ENCODE peak calls at places on chromosomes 13 and 19, in nine cellular contexts. One of them, this sample, is unnamed.

GRCh38 chr13:113654591-113655357 is 3.2 kb downstream of the ATP4B start:
- DNase-seq in B cell: no peak
- DNase-seq in A673: no peak
- DNase-seq in spleen: peak
- DNase-seq in colonic mucosa: no peak
- DNase-seq in adrenal gland: no peak
- DNase-seq in cardiac fibroblast: no peak
- DNase-seq in cardiac muscle cell: no peak
- DNase-seq in GM23338: no peak
- DNase-seq in this sample: no peak

GRCh38 chr19:50331187-50332013 is 2.2 kb upstream of the KCNC3 start:
- DNase-seq in B cell: no peak
- DNase-seq in A673: no peak
- DNase-seq in spleen: peak
- DNase-seq in colonic mucosa: no peak
- DNase-seq in adrenal gland: no peak
- DNase-seq in cardiac fibroblast: no peak
- DNase-seq in cardiac muscle cell: no peak
- DNase-seq in GM23338: peak
- DNase-seq in this sample: no peak

GRCh38 chr19:7888145-7888825 is at the start of gene LRRC8E:
- DNase-seq in B cell: no peak
- DNase-seq in A673: peak
- DNase-seq in spleen: no peak
- DNase-seq in colonic mucosa: peak
- DNase-seq in adrenal gland: peak
- DNase-seq in cardiac fibroblast: peak
- DNase-seq in cardiac muscle cell: peak
- DNase-seq in GM23338: peak
- DNase-seq in this sample: no peak

GRCh38 chr19:3293560-3293959 is 69.1 kb downstream of the CELF5 start:
- DNase-seq in B cell: no peak
- DNase-seq in A673: no peak
- DNase-seq in spleen: no peak
- DNase-seq in colonic mucosa: no peak
- DNase-seq in adrenal gland: no peak
- DNase-seq in cardiac fibroblast: no peak
- DNase-seq in cardiac muscle cell: no peak
- DNase-seq in GM23338: no peak
- DNase-seq in this sample: no peak

GRCh38 chr19:14433454-14434156 is 499 bp downstream of the PKN1 start:
- DNase-seq in B cell: peak
- DNase-seq in A673: no peak
- DNase-seq in spleen: peak
- DNase-seq in colonic mucosa: peak
- DNase-seq in adrenal gland: peak
- DNase-seq in cardiac fibroblast: no peak
- DNase-seq in cardiac muscle cell: no peak
- DNase-seq in GM23338: peak
- DNase-seq in this sample: no peak

GRCh38 chr19:35715981-35716734 is 1.6 kb upstream of the KMT2B start:
- DNase-seq in B cell: no peak
- DNase-seq in A673: no peak
- DNase-seq in spleen: peak
- DNase-seq in colonic mucosa: peak
- DNase-seq in adrenal gland: peak
- DNase-seq in cardiac fibroblast: no peak
- DNase-seq in cardiac muscle cell: peak
- DNase-seq in GM23338: peak
- DNase-seq in this sample: no peak

GRCh38 chr13:108266316-108266936 is 3.1 kb upstream of the TNFSF13B start:
- DNase-seq in B cell: no peak
- DNase-seq in A673: peak
- DNase-seq in spleen: peak
- DNase-seq in colonic mucosa: no peak
- DNase-seq in adrenal gland: no peak
- DNase-seq in cardiac fibroblast: no peak
- DNase-seq in cardiac muscle cell: no peak
- DNase-seq in GM23338: no peak
- DNase-seq in this sample: no peak

GRCh38 chr19:15120135-15121026 is 13.2 kb downstream of the SYDE1 start:
- DNase-seq in B cell: no peak
- DNase-seq in A673: no peak
- DNase-seq in spleen: no peak
- DNase-seq in colonic mucosa: no peak
- DNase-seq in adrenal gland: no peak
- DNase-seq in cardiac fibroblast: no peak
- DNase-seq in cardiac muscle cell: no peak
- DNase-seq in GM23338: peak
- DNase-seq in this sample: no peak

GRCh38 chr13:30805132-30805537 is 69.8 kb downstream of the ALOX5AP start:
- DNase-seq in B cell: no peak
- DNase-seq in A673: no peak
- DNase-seq in spleen: no peak
- DNase-seq in colonic mucosa: no peak
- DNase-seq in adrenal gland: no peak
- DNase-seq in cardiac fibroblast: no peak
- DNase-seq in cardiac muscle cell: no peak
- DNase-seq in GM23338: no peak
- DNase-seq in this sample: no peak

GRCh38 chr19:45879971-45880370 is 6.0 kb downstream of the IRF2BP1 start:
- DNase-seq in B cell: no peak
- DNase-seq in A673: no peak
- DNase-seq in spleen: no peak
- DNase-seq in colonic mucosa: no peak
- DNase-seq in adrenal gland: no peak
- DNase-seq in cardiac fibroblast: no peak
- DNase-seq in cardiac muscle cell: no peak
- DNase-seq in GM23338: no peak
- DNase-seq in this sample: no peak

GRCh38 chr13:79423801-79424642 is 18.0 kb upstream of the RBM26 start:
- DNase-seq in B cell: no peak
- DNase-seq in A673: peak
- DNase-seq in spleen: no peak
- DNase-seq in colonic mucosa: no peak
- DNase-seq in adrenal gland: no peak
- DNase-seq in cardiac fibroblast: peak
- DNase-seq in cardiac muscle cell: peak
- DNase-seq in GM23338: peak
- DNase-seq in this sample: no peak

GRCh38 chr19:42563352-42564210 is 31.1 kb downstream of the CEACAM8 start:
- DNase-seq in B cell: no peak
- DNase-seq in A673: peak
- DNase-seq in spleen: no peak
- DNase-seq in colonic mucosa: peak
- DNase-seq in adrenal gland: peak
- DNase-seq in cardiac fibroblast: peak
- DNase-seq in cardiac muscle cell: peak
- DNase-seq in GM23338: peak
- DNase-seq in this sample: no peak

GRCh38 chr13:30429721-30430694 is 7.7 kb downstream of the UBE2L5 start:
- DNase-seq in B cell: no peak
- DNase-seq in A673: peak
- DNase-seq in spleen: no peak
- DNase-seq in colonic mucosa: no peak
- DNase-seq in adrenal gland: peak
- DNase-seq in cardiac fibroblast: peak
- DNase-seq in cardiac muscle cell: no peak
- DNase-seq in GM23338: no peak
- DNase-seq in this sample: peak

GRCh38 chr19:46351241-46352041 is 4.6 kb downstream of the PPP5C start:
- DNase-seq in B cell: no peak
- DNase-seq in A673: peak
- DNase-seq in spleen: no peak
- DNase-seq in colonic mucosa: peak
- DNase-seq in adrenal gland: peak
- DNase-seq in cardiac fibroblast: peak
- DNase-seq in cardiac muscle cell: no peak
- DNase-seq in GM23338: peak
- DNase-seq in this sample: no peak

GRCh38 chr19:10503002-10503789 is at the start of gene KEAP1:
- DNase-seq in B cell: no peak
- DNase-seq in A673: no peak
- DNase-seq in spleen: no peak
- DNase-seq in colonic mucosa: peak
- DNase-seq in adrenal gland: peak
- DNase-seq in cardiac fibroblast: peak
- DNase-seq in cardiac muscle cell: no peak
- DNase-seq in GM23338: peak
- DNase-seq in this sample: no peak

GRCh38 chr19:49336482-49337266 is 1.5 kb downstream of the CD37 start:
- DNase-seq in B cell: no peak
- DNase-seq in A673: no peak
- DNase-seq in spleen: peak
- DNase-seq in colonic mucosa: no peak
- DNase-seq in adrenal gland: no peak
- DNase-seq in cardiac fibroblast: no peak
- DNase-seq in cardiac muscle cell: no peak
- DNase-seq in GM23338: no peak
- DNase-seq in this sample: no peak

GRCh38 chr19:55452381-55453325 is 8.8 kb downstream of the ISOC2 start:
- DNase-seq in B cell: no peak
- DNase-seq in A673: peak
- DNase-seq in spleen: no peak
- DNase-seq in colonic mucosa: peak
- DNase-seq in adrenal gland: peak
- DNase-seq in cardiac fibroblast: peak
- DNase-seq in cardiac muscle cell: peak
- DNase-seq in GM23338: peak
- DNase-seq in this sample: no peak

GRCh38 chr13:99196466-99197256 is 4.0 kb upstream of the UBAC2 start:
- DNase-seq in B cell: no peak
- DNase-seq in A673: no peak
- DNase-seq in spleen: no peak
- DNase-seq in colonic mucosa: peak
- DNase-seq in adrenal gland: no peak
- DNase-seq in cardiac fibroblast: no peak
- DNase-seq in cardiac muscle cell: no peak
- DNase-seq in GM23338: no peak
- DNase-seq in this sample: no peak
- TF ChIP-seq CTCF in B cell: peak
- TF ChIP-seq CTCF in A673: peak
- TF ChIP-seq CTCF in spleen: peak
- TF ChIP-seq CTCF in colonic mucosa: peak
- TF ChIP-seq CTCF in adrenal gland: no peak
- TF ChIP-seq CTCF in cardiac fibroblast: no peak
- TF ChIP-seq CTCF in cardiac muscle cell: peak
- TF ChIP-seq CTCF in GM23338: peak
- TF ChIP-seq CTCF in this sample: peak

DNA sequence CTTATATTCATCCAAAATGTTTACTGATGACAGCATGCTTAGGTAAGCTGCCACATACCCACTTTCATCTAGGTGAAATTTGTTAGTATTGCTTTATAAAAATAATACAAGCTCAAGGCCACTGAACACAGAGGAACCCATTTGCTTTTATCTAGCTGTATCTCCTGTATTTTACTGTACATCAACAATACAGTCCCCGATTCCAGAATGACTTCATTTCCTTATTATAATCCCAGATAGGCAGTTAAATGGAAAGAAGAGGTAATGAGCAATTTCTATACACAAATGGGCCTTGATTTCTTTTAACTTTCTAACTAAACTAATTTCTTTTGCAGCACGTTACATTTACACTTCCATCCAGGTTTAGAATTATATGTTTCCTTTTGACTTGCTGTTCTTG is 86.2 kb downstream of the SHISA2 start:
- DNase-seq in B cell: no peak
- DNase-seq in A673: no peak
- DNase-seq in spleen: no peak
- DNase-seq in colonic mucosa: no peak
- DNase-seq in adrenal gland: no peak
- DNase-seq in cardiac fibroblast: no peak
- DNase-seq in cardiac muscle cell: no peak
- DNase-seq in GM23338: no peak
- DNase-seq in this sample: no peak
- TF ChIP-seq CTCF in B cell: no peak
- TF ChIP-seq CTCF in A673: no peak
- TF ChIP-seq CTCF in spleen: no peak
- TF ChIP-seq CTCF in colonic mucosa: no peak
- TF ChIP-seq CTCF in adrenal gland: no peak
- TF ChIP-seq CTCF in cardiac fibroblast: no peak
- TF ChIP-seq CTCF in cardiac muscle cell: no peak
- TF ChIP-seq CTCF in GM23338: no peak
- TF ChIP-seq CTCF in this sample: no peak

GRCh38 chr13:99577934-99578917 is 77.0 kb downstream of the TM9SF2 start:
- DNase-seq in B cell: no peak
- DNase-seq in A673: peak
- DNase-seq in spleen: no peak
- DNase-seq in colonic mucosa: no peak
- DNase-seq in adrenal gland: no peak
- DNase-seq in cardiac fibroblast: peak
- DNase-seq in cardiac muscle cell: no peak
- DNase-seq in GM23338: peak
- DNase-seq in this sample: no peak
- TF ChIP-seq CTCF in B cell: no peak
- TF ChIP-seq CTCF in A673: peak
- TF ChIP-seq CTCF in spleen: no peak
- TF ChIP-seq CTCF in colonic mucosa: no peak
- TF ChIP-seq CTCF in adrenal gland: no peak
- TF ChIP-seq CTCF in cardiac fibroblast: peak
- TF ChIP-seq CTCF in cardiac muscle cell: peak
- TF ChIP-seq CTCF in GM23338: peak
- TF ChIP-seq CTCF in this sample: peak

DNA sequence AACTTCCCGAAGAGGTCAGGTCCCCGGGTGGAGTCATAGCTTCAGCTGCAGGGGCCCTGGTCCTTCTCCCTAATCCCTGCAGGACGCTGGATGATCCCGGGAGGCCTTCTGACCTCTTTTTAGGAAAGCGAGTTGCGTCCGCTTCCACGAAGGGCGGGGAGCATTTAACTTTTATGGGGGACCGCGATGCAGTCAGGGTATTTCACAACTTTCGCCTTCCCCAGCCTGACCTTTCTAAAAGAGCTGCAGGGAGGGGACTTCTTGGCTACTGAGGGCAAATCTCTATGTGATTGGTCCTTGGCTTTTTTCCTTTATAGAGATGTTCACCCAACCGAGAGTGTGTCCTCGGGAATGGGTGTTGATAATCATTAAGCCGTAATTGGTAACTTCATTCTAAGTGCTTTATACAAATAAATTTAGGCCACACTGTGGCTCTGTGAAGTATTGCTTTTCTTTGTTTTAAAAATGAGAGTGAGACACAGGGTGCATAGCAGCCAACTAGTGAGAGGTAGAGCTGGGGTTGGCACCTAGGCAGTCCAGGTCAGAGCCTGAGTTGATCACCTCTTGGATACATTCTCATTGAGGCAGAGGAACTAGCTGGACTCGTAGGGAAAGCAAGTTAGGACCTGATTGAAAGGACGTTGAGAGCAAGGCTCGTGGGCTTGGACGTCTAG is 841 bp downstream of the ZNF230 start:
- DNase-seq in B cell: peak
- DNase-seq in A673: no peak
- DNase-seq in spleen: peak
- DNase-seq in colonic mucosa: peak
- DNase-seq in adrenal gland: peak
- DNase-seq in cardiac fibroblast: peak
- DNase-seq in cardiac muscle cell: peak
- DNase-seq in GM23338: peak
- DNase-seq in this sample: no peak
- TF ChIP-seq CTCF in B cell: peak
- TF ChIP-seq CTCF in A673: no peak
- TF ChIP-seq CTCF in spleen: no peak
- TF ChIP-seq CTCF in colonic mucosa: no peak
- TF ChIP-seq CTCF in adrenal gland: no peak
- TF ChIP-seq CTCF in cardiac fibroblast: no peak
- TF ChIP-seq CTCF in cardiac muscle cell: no peak
- TF ChIP-seq CTCF in GM23338: no peak
- TF ChIP-seq CTCF in this sample: no peak